ENCODE peak calls at places on chromosomes 13 and 19, in six cellular contexts. E is H54; G is posterior cingulate gyrus; S is stimulated activated CD4-positive, alpha-beta T cell treated with anti-CD3 and anti-CD28 coated beads, Interleukin-15, amount 100 ng/mL, for 1 hour; T is stimulated activated CD8-positive, alpha-beta memory T cell treated with anti-CD3 and anti-CD28 coated beads, Interleukin-15, amount 100 ng/mL, for 4 hours; P is cardiac muscle cell. N is an unnamed sample.
A peak's percentile ranks its signal among the peaks of the same experiment; 100 is the strongest.

GRCh38 chr13:44816701-44817684 is 172.3 kb downstream of the NUFIP1 start:
- DNase-seq in E (peak; percentile 68), G (no peak), S (no peak), T (no peak), P (no peak), N (peak; percentile 53)

GRCh38 chr19:39557791-39558622 is 18.0 kb upstream of the EID2 start:
- DNase-seq in E (no peak), G (no peak), S (no peak), T (no peak), P (peak; percentile 3), N (no peak)

GRCh38 chr13:92251815-92252214 is 853.4 kb downstream of the GPC5 start:
- DNase-seq in E (no peak), G (no peak), S (no peak), T (no peak), P (no peak), N (peak; percentile 1)

GRCh38 chr13:113729329-113730019 is 29.6 kb upstream of the TMEM255B start:
- DNase-seq in E (no peak), G (peak; percentile 24), S (no peak), T (no peak), P (no peak), N (no peak)

GRCh38 chr19:3034194-3034844 is 5.2 kb upstream of the TLE2 start:
- DNase-seq in E (no peak), G (no peak), S (no peak), T (no peak), P (no peak), N (peak; percentile 25)

GRCh38 chr19:3609779-3610719 is 3.4 kb upstream of the TBXA2R start:
- DNase-seq in E (peak; percentile 59), G (no peak), S (no peak), T (no peak), P (no peak), N (no peak)

GRCh38 chr19:20278342-20278741 is 111.3 kb downstream of the ZNF486 start:
- DNase-seq in E (no peak), G (no peak), S (no peak), T (no peak), P (no peak), N (peak; percentile 4)

GRCh38 chr19:31351212-31352193 is 2.3 kb upstream of the TSHZ3 start:
- DNase-seq in E (peak; percentile 90), G (no peak), S (no peak), T (no peak), P (peak; percentile 48), N (peak; percentile 60)

GRCh38 chr19:7618771-7619510 is 10.4 kb downstream of the XAB2 start:
- DNase-seq in E (no peak), G (no peak), S (no peak), T (no peak), P (no peak), N (no peak)

GRCh38 chr13:48746816-48747215 is 93.1 kb downstream of the CYSLTR2 start:
- DNase-seq in E (no peak), G (no peak), S (no peak), T (no peak), P (no peak), N (no peak)

GRCh38 chr13:102580552-102581169 is 16.1 kb upstream of the TPP2 start:
- DNase-seq in E (no peak), G (no peak), S (no peak), T (no peak), P (peak; percentile 66), N (peak; percentile 30)

GRCh38 chr19:3670258-3670795 is 29.9 kb downstream of the PIP5K1C start:
- DNase-seq in E (no peak), G (no peak), S (no peak), T (no peak), P (no peak), N (peak; percentile 85)

GRCh38 chr13:34899888-34900287 is 42.2 kb upstream of the NBEA start:
- DNase-seq in E (no peak), G (no peak), S (no peak), T (no peak), P (no peak), N (no peak)

GRCh38 chr19:49425922-49426592 is 869 bp downstream of the GFY start:
- DNase-seq in E (no peak), G (no peak), S (no peak), T (no peak), P (peak; percentile 60), N (no peak)

GRCh38 chr13:52459668-52460067 is 4.4 kb downstream of the CKAP2 start:
- DNase-seq in E (no peak), G (no peak), S (no peak), T (no peak), P (no peak), N (peak; percentile 42)

GRCh38 chr19:49331616-49332055 is 3.6 kb upstream of the CD37 start:
- DNase-seq in E (peak; percentile 34), G (peak; percentile 50), S (peak; percentile 29), T (no peak), P (peak; percentile 36), N (peak; percentile 45)

GRCh38 chr13:73987618-73988017 is 146.6 kb downstream of the KLF12 start:
- DNase-seq in E (no peak), G (no peak), S (no peak), T (no peak), P (no peak), N (no peak)

GRCh38 chr19:41373993-41374392 is 2.3 kb upstream of the TMEM91 start:
- DNase-seq in E (peak; percentile 91), G (peak; percentile 71), S (no peak), T (no peak), P (no peak), N (peak; percentile 82)

GRCh38 chr19:15934332-15935078 is at the start of gene CYP4F11:
- DNase-seq in E (peak; percentile 81), G (peak; percentile 76), S (no peak), T (no peak), P (no peak), N (no peak)

GRCh38 chr19:14441041-14441938 is 8.2 kb downstream of the PKN1 start:
- DNase-seq in E (no peak), G (no peak), S (no peak), T (no peak), P (no peak), N (no peak)

GRCh38 chr19:40424637-40425449 is 949 bp downstream of the SERTAD1 start:
- DNase-seq in E (no peak), G (no peak), S (no peak), T (no peak), P (peak; percentile 51), N (no peak)

GRCh38 chr19:50893047-50893737 is 18.0 kb downstream of the KLK4 start:
- DNase-seq in E (no peak), G (no peak), S (no peak), T (no peak), P (no peak), N (no peak)

GRCh38 chr19:21328402-21328801 is 808 bp downstream of the ZNF708 start:
- DNase-seq in E (no peak), G (no peak), S (no peak), T (no peak), P (peak; percentile 49), N (no peak)

GRCh38 chr19:42132030-42132628 is at the start of gene POU2F2:
- DNase-seq in E (no peak), G (peak; percentile 36), S (peak; percentile 81), T (peak; percentile 91), P (no peak), N (no peak)

GRCh38 chr19:6802336-6803035 is 30.0 kb downstream of the VAV1 start:
- DNase-seq in E (peak; percentile 23), G (no peak), S (peak; percentile 36), T (peak; percentile 70), P (no peak), N (no peak)

GRCh38 chr13:36030670-36031331 is 100.4 kb downstream of the DCLK1 start:
- DNase-seq in E (no peak), G (no peak), S (no peak), T (no peak), P (no peak), N (peak; percentile 94)

GRCh38 chr19:13839938-13840750 is 36.8 kb upstream of the NANOS3 start:
- DNase-seq in E (peak; percentile 82), G (no peak), S (no peak), T (no peak), P (no peak), N (no peak)

GRCh38 chr13:38262211-38262610 is 87.4 kb upstream of the UFM1 start:
- DNase-seq in E (no peak), G (no peak), S (no peak), T (no peak), P (no peak), N (peak; percentile 30)

GRCh38 chr13:75762066-75762937 is 126.2 kb downstream of the LMO7 start:
- DNase-seq in E (no peak), G (no peak), S (no peak), T (no peak), P (no peak), N (no peak)

GRCh38 chr13:74210693-74211393 is 76.6 kb upstream of the KLF12 start:
- DNase-seq in E (peak; percentile 23), G (no peak), S (no peak), T (no peak), P (peak; percentile 35), N (peak; percentile 97)

GRCh38 chr13:21243045-21243842 is 66.8 kb downstream of the MRPL57 start:
- DNase-seq in E (no peak), G (no peak), S (no peak), T (no peak), P (no peak), N (no peak)

GRCh38 chr13:46184277-46184699 is 2.3 kb upstream of the LCP1 start:
- DNase-seq in E (peak; percentile 11), G (no peak), S (peak; percentile 46), T (peak; percentile 45), P (peak; percentile 35), N (no peak)

N was measured in astrocyte.